ENCODE peak calls at places on chromosomes 11 and 22, in nine cellular contexts. One of them, this sample, is unnamed.

GRCh38 chr11:34126959-34127848 is 21.8 kb downstream of the NAT10 start:
- DNase-seq in kidney epithelial cell: no peak
- DNase-seq in cardiac fibroblast: peak
- DNase-seq in GM06990: no peak
- DNase-seq in tibial artery: no peak
- DNase-seq in AG10803: no peak
- DNase-seq in GM13976: no peak
- DNase-seq in mesothelial cell of epicardium: no peak
- DNase-seq in mammary epithelial cell: peak
- DNase-seq in this sample: no peak

GRCh38 chr22:24063986-24064385 is 52.9 kb downstream of the CABIN1 start:
- DNase-seq in kidney epithelial cell: no peak
- DNase-seq in cardiac fibroblast: no peak
- DNase-seq in GM06990: no peak
- DNase-seq in tibial artery: no peak
- DNase-seq in AG10803: no peak
- DNase-seq in GM13976: no peak
- DNase-seq in mesothelial cell of epicardium: no peak
- DNase-seq in mammary epithelial cell: no peak
- DNase-seq in this sample: no peak

GRCh38 chr11:116519499-116519898 is 253.3 kb downstream of the BUD13 start:
- DNase-seq in kidney epithelial cell: no peak
- DNase-seq in cardiac fibroblast: no peak
- DNase-seq in GM06990: peak
- DNase-seq in tibial artery: no peak
- DNase-seq in AG10803: no peak
- DNase-seq in GM13976: no peak
- DNase-seq in mesothelial cell of epicardium: no peak
- DNase-seq in mammary epithelial cell: no peak
- DNase-seq in this sample: no peak

GRCh38 chr11:120400564-120401364 is 64.6 kb downstream of the ARHGEF12 start:
- DNase-seq in kidney epithelial cell: peak
- DNase-seq in cardiac fibroblast: peak
- DNase-seq in GM06990: peak
- DNase-seq in tibial artery: peak
- DNase-seq in AG10803: peak
- DNase-seq in GM13976: no peak
- DNase-seq in mesothelial cell of epicardium: no peak
- DNase-seq in mammary epithelial cell: peak
- DNase-seq in this sample: no peak

GRCh38 chr11:115398333-115398732 is 105.9 kb downstream of the CADM1 start:
- DNase-seq in kidney epithelial cell: no peak
- DNase-seq in cardiac fibroblast: no peak
- DNase-seq in GM06990: no peak
- DNase-seq in tibial artery: no peak
- DNase-seq in AG10803: no peak
- DNase-seq in GM13976: no peak
- DNase-seq in mesothelial cell of epicardium: no peak
- DNase-seq in mammary epithelial cell: no peak
- DNase-seq in this sample: no peak

GRCh38 chr11:69010964-69011623 is 2.0 kb downstream of the MRGPRF start:
- DNase-seq in kidney epithelial cell: no peak
- DNase-seq in cardiac fibroblast: peak
- DNase-seq in GM06990: peak
- DNase-seq in tibial artery: peak
- DNase-seq in AG10803: peak
- DNase-seq in GM13976: no peak
- DNase-seq in mesothelial cell of epicardium: peak
- DNase-seq in mammary epithelial cell: peak
- DNase-seq in this sample: no peak

GRCh38 chr11:61023086-61024035 is 51.9 kb downstream of the CD6 start:
- DNase-seq in kidney epithelial cell: no peak
- DNase-seq in cardiac fibroblast: no peak
- DNase-seq in GM06990: no peak
- DNase-seq in tibial artery: no peak
- DNase-seq in AG10803: no peak
- DNase-seq in GM13976: no peak
- DNase-seq in mesothelial cell of epicardium: no peak
- DNase-seq in mammary epithelial cell: no peak
- DNase-seq in this sample: no peak

GRCh38 chr22:35589071-35589735 is 27.9 kb downstream of the MB start:
- DNase-seq in kidney epithelial cell: peak
- DNase-seq in cardiac fibroblast: peak
- DNase-seq in GM06990: no peak
- DNase-seq in tibial artery: peak
- DNase-seq in AG10803: peak
- DNase-seq in GM13976: no peak
- DNase-seq in mesothelial cell of epicardium: no peak
- DNase-seq in mammary epithelial cell: peak
- DNase-seq in this sample: no peak

GRCh38 chr22:23126165-23127054 is 15.4 kb downstream of the RSPH14 start:
- DNase-seq in kidney epithelial cell: no peak
- DNase-seq in cardiac fibroblast: no peak
- DNase-seq in GM06990: no peak
- DNase-seq in tibial artery: no peak
- DNase-seq in AG10803: no peak
- DNase-seq in GM13976: no peak
- DNase-seq in mesothelial cell of epicardium: no peak
- DNase-seq in mammary epithelial cell: no peak
- DNase-seq in this sample: no peak

GRCh38 chr11:47889714-47890441 is 41.7 kb upstream of the NUP160 start:
- DNase-seq in kidney epithelial cell: no peak
- DNase-seq in cardiac fibroblast: no peak
- DNase-seq in GM06990: no peak
- DNase-seq in tibial artery: no peak
- DNase-seq in AG10803: no peak
- DNase-seq in GM13976: no peak
- DNase-seq in mesothelial cell of epicardium: no peak
- DNase-seq in mammary epithelial cell: no peak
- DNase-seq in this sample: no peak

DNA sequence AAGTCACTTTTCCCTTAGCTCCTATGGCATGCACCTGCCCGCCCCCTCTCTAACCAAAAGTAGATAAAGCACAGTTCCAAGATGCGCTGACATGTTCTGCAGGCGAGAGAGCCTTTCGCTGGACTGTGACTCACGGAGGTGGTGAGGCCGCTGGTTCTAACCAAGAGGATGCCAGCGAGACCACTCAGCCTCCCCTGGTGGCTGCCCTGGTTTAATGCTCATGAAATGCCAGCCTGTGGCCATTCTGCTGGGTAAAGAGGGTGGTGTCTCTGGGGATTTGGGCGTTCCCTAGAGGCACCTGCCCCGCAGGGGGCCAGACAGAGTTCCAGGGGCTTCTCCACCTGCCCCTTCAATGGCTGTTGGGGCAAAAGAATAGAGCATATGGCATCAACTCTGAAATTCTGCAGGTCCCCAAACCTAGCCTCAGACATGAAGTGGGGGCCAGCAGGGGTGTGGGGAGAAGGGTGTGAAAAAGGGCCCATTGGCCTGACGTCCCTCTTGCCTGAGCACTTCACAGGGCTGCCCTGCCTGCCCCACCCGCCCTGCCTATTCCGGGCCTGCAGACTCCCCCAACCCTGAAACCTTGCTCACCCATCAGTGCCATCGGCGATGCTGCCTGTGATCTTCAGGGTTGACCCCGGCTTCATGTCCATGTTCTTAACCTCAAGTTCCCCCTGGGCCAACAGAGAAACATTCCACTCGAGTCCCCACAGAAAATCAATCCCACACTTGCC is 8.5 kb downstream of the LGALS2 start:
- DNase-seq in kidney epithelial cell: no peak
- DNase-seq in cardiac fibroblast: no peak
- DNase-seq in GM06990: no peak
- DNase-seq in tibial artery: no peak
- DNase-seq in AG10803: no peak
- DNase-seq in GM13976: no peak
- DNase-seq in mesothelial cell of epicardium: no peak
- DNase-seq in mammary epithelial cell: peak
- DNase-seq in this sample: no peak
- TF ChIP-seq CTCF in kidney epithelial cell: peak
- TF ChIP-seq CTCF in cardiac fibroblast: peak
- TF ChIP-seq CTCF in GM06990: peak
- TF ChIP-seq CTCF in tibial artery: no peak
- TF ChIP-seq CTCF in AG10803: no peak
- TF ChIP-seq CTCF in GM13976: no peak
- TF ChIP-seq CTCF in mesothelial cell of epicardium: no peak
- TF ChIP-seq CTCF in mammary epithelial cell: peak
- TF ChIP-seq CTCF in this sample: no peak

GRCh38 chr11:31237819-31238771 is 131.4 kb downstream of the DCDC1 start:
- DNase-seq in kidney epithelial cell: no peak
- DNase-seq in cardiac fibroblast: peak
- DNase-seq in GM06990: no peak
- DNase-seq in tibial artery: no peak
- DNase-seq in AG10803: peak
- DNase-seq in GM13976: no peak
- DNase-seq in mesothelial cell of epicardium: no peak
- DNase-seq in mammary epithelial cell: peak
- DNase-seq in this sample: no peak

GRCh38 chr11:31236052-31236652 is 133.4 kb downstream of the DCDC1 start:
- DNase-seq in kidney epithelial cell: no peak
- DNase-seq in cardiac fibroblast: peak
- DNase-seq in GM06990: no peak
- DNase-seq in tibial artery: no peak
- DNase-seq in AG10803: no peak
- DNase-seq in GM13976: no peak
- DNase-seq in mesothelial cell of epicardium: no peak
- DNase-seq in mammary epithelial cell: peak
- DNase-seq in this sample: no peak

GRCh38 chr11:31240340-31240904 is 129.1 kb downstream of the DCDC1 start:
- DNase-seq in kidney epithelial cell: peak
- DNase-seq in cardiac fibroblast: peak
- DNase-seq in GM06990: no peak
- DNase-seq in tibial artery: no peak
- DNase-seq in AG10803: peak
- DNase-seq in GM13976: no peak
- DNase-seq in mesothelial cell of epicardium: peak
- DNase-seq in mammary epithelial cell: peak
- DNase-seq in this sample: no peak
- TF ChIP-seq CTCF in kidney epithelial cell: peak
- TF ChIP-seq CTCF in cardiac fibroblast: peak
- TF ChIP-seq CTCF in GM06990: peak
- TF ChIP-seq CTCF in tibial artery: no peak
- TF ChIP-seq CTCF in AG10803: peak
- TF ChIP-seq CTCF in GM13976: peak
- TF ChIP-seq CTCF in mesothelial cell of epicardium: peak
- TF ChIP-seq CTCF in mammary epithelial cell: peak
- TF ChIP-seq CTCF in this sample: peak

GRCh38 chr11:80186687-80187086 is 745.9 kb upstream of the TENM4 start:
- DNase-seq in kidney epithelial cell: no peak
- DNase-seq in cardiac fibroblast: no peak
- DNase-seq in GM06990: no peak
- DNase-seq in tibial artery: no peak
- DNase-seq in AG10803: peak
- DNase-seq in GM13976: no peak
- DNase-seq in mesothelial cell of epicardium: no peak
- DNase-seq in mammary epithelial cell: no peak
- DNase-seq in this sample: no peak

GRCh38 chr11:80194016-80194415 is 753.2 kb upstream of the TENM4 start:
- DNase-seq in kidney epithelial cell: no peak
- DNase-seq in cardiac fibroblast: no peak
- DNase-seq in GM06990: no peak
- DNase-seq in tibial artery: no peak
- DNase-seq in AG10803: no peak
- DNase-seq in GM13976: no peak
- DNase-seq in mesothelial cell of epicardium: no peak
- DNase-seq in mammary epithelial cell: no peak
- DNase-seq in this sample: no peak

GRCh38 chr11:80182906-80183305 is 742.1 kb upstream of the TENM4 start:
- DNase-seq in kidney epithelial cell: peak
- DNase-seq in cardiac fibroblast: no peak
- DNase-seq in GM06990: no peak
- DNase-seq in tibial artery: no peak
- DNase-seq in AG10803: peak
- DNase-seq in GM13976: no peak
- DNase-seq in mesothelial cell of epicardium: no peak
- DNase-seq in mammary epithelial cell: no peak
- DNase-seq in this sample: no peak

GRCh38 chr11:80188228-80188627 is 747.4 kb upstream of the TENM4 start:
- DNase-seq in kidney epithelial cell: no peak
- DNase-seq in cardiac fibroblast: no peak
- DNase-seq in GM06990: no peak
- DNase-seq in tibial artery: no peak
- DNase-seq in AG10803: peak
- DNase-seq in GM13976: no peak
- DNase-seq in mesothelial cell of epicardium: no peak
- DNase-seq in mammary epithelial cell: no peak
- DNase-seq in this sample: no peak
- TF ChIP-seq CTCF in kidney epithelial cell: no peak
- TF ChIP-seq CTCF in cardiac fibroblast: no peak
- TF ChIP-seq CTCF in GM06990: no peak
- TF ChIP-seq CTCF in tibial artery: no peak
- TF ChIP-seq CTCF in AG10803: no peak
- TF ChIP-seq CTCF in GM13976: no peak
- TF ChIP-seq CTCF in mesothelial cell of epicardium: no peak
- TF ChIP-seq CTCF in mammary epithelial cell: no peak
- TF ChIP-seq CTCF in this sample: no peak

GRCh38 chr11:32173435-32173834 is 82.6 kb downstream of the RCN1 start:
- DNase-seq in kidney epithelial cell: peak
- DNase-seq in cardiac fibroblast: peak
- DNase-seq in GM06990: no peak
- DNase-seq in tibial artery: peak
- DNase-seq in AG10803: peak
- DNase-seq in GM13976: peak
- DNase-seq in mesothelial cell of epicardium: peak
- DNase-seq in mammary epithelial cell: peak
- DNase-seq in this sample: peak
- TF ChIP-seq CTCF in kidney epithelial cell: peak
- TF ChIP-seq CTCF in cardiac fibroblast: peak
- TF ChIP-seq CTCF in GM06990: peak
- TF ChIP-seq CTCF in tibial artery: peak
- TF ChIP-seq CTCF in AG10803: peak
- TF ChIP-seq CTCF in GM13976: no peak
- TF ChIP-seq CTCF in mesothelial cell of epicardium: no peak
- TF ChIP-seq CTCF in mammary epithelial cell: peak
- TF ChIP-seq CTCF in this sample: peak

DNA sequence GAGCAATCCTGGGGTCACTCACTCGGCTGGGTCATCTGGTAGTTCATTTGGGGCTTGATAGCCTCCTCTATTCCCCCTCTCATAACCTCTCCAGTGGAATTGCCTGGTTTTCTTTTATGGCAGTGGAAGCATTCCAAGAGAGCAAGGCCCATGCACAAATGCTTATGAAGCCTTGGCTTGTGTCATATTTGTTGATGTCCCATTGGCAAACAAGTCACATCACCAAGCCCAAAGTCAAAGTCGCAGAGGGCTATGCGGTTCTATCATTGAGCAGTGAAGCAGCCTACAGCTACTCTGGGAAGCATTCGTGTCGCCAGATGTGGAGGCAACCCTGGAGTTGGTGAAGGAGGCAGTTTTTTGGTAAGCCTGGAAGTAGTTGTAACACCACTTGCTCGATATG is 12.3 kb downstream of the KCTD14 start:
- DNase-seq in kidney epithelial cell: no peak
- DNase-seq in cardiac fibroblast: no peak
- DNase-seq in GM06990: no peak
- DNase-seq in tibial artery: no peak
- DNase-seq in AG10803: no peak
- DNase-seq in GM13976: no peak
- DNase-seq in mesothelial cell of epicardium: no peak
- DNase-seq in mammary epithelial cell: no peak
- DNase-seq in this sample: no peak
- TF ChIP-seq CTCF in kidney epithelial cell: no peak
- TF ChIP-seq CTCF in cardiac fibroblast: no peak
- TF ChIP-seq CTCF in GM06990: no peak
- TF ChIP-seq CTCF in tibial artery: no peak
- TF ChIP-seq CTCF in AG10803: no peak
- TF ChIP-seq CTCF in GM13976: no peak
- TF ChIP-seq CTCF in mesothelial cell of epicardium: no peak
- TF ChIP-seq CTCF in mammary epithelial cell: no peak
- TF ChIP-seq CTCF in this sample: no peak